ENCODE peak calls at places on chromosome 5, in six cellular contexts. I, P, L, G, W and F are unnamed samples.

GRCh38 chr5:1045960-1046560 is 37.5 kb downstream of the NKD2 start:
- DNase-seq in W (no peak), I (no peak), G (no peak), P (no peak), L (no peak), F (no peak)

GRCh38 chr5:68374770-68375518 is 159.4 kb downstream of the PIK3R1 start:
- DNase-seq in I (peak; percentile 77), G (no peak), L (no peak), W (no peak), P (no peak), F (no peak)

GRCh38 chr5:56815657-56816545 is 552 bp downstream of the MAP3K1 start:
- DNase-seq in G (peak; percentile 31), I (no peak), W (no peak), P (peak; percentile 50), L (peak; percentile 74), F (peak; percentile 50)

GRCh38 chr5:135135530-135136201 is 101.6 kb upstream of the PITX1 start:
- DNase-seq in P (no peak), I (peak; percentile 86), G (peak; percentile 67), W (peak; percentile 14), L (no peak), F (no peak)

GRCh38 chr5:167565555-167565954 is 725.9 kb upstream of the WWC1 start:
- DNase-seq in G (no peak), P (no peak), W (peak; percentile 11), L (no peak), I (peak; percentile 17), F (no peak)

GRCh38 chr5:124871299-124871698 is 124.9 kb upstream of the ZNF608 start:
- DNase-seq in P (no peak), I (peak; percentile 52), G (no peak), L (no peak), W (peak; percentile 9), F (no peak)

GRCh38 chr5:109703827-109704226 is 14.1 kb downstream of the MAN2A1 start:
- DNase-seq in G (no peak), W (no peak), I (no peak), L (no peak), P (no peak), F (no peak)

GRCh38 chr5:169298193-169298592 is 2.7 kb downstream of the SLIT3 start:
- DNase-seq in W (no peak), L (no peak), P (no peak), G (no peak), I (no peak), F (no peak)

GRCh38 chr5:68214472-68215207 is 916 bp upstream of the PIK3R1 start:
- DNase-seq in I (peak; percentile 5), L (no peak), G (no peak), W (no peak), P (no peak), F (no peak)